ENCODE peak calls at places on chromosome 4, in four cellular contexts. H is psoas muscle, W is prostate gland, Q is cardiac muscle cell. D is an unnamed sample.

GRCh38 chr4:104743141-104743748 is 248.6 kb upstream of the CXXC4 start:
- DNase-seq in W (no peak), Q (no peak), H (no peak), D (no peak)

GRCh38 chr4:119672086-119672485 is 43.5 kb upstream of the PDE5A start:
- DNase-seq in Q (no peak), W (no peak), H (no peak), D (no peak)

GRCh38 chr4:154503598-154503997 is 12.0 kb upstream of the DCHS2 start:
- DNase-seq in H (no peak), W (no peak), Q (peak; percentile 31), D (no peak)

GRCh38 chr4:83269256-83269655 is 15.3 kb downstream of the COQ2 start:
- DNase-seq in H (no peak), Q (peak; percentile 52), W (no peak), D (no peak)

GRCh38 chr4:86015412-86016350 is 344.2 kb downstream of the MAPK10 start:
- DNase-seq in W (no peak), H (no peak), Q (no peak), D (no peak)

GRCh38 chr4:57037982-57038604 is 59.4 kb downstream of the POLR2B start:
- DNase-seq in H (peak; percentile 51), W (peak; percentile 43), Q (peak; percentile 70), D (peak; percentile 57)

GRCh38 chr4:108795733-108796132 is 32.9 kb upstream of the ETNPPL start:
- DNase-seq in W (no peak), Q (no peak), H (no peak), D (no peak)

GRCh38 chr4:133152330-133152791 is 3.3 kb downstream of the PCDH10 start:
- DNase-seq in H (no peak), W (no peak), Q (peak; percentile 28), D (no peak)

GRCh38 chr4:140188975-140189374 is 35.0 kb upstream of the MAML3 start:
- DNase-seq in W (peak; percentile 37), Q (peak; percentile 96), H (peak; percentile 17), D (no peak)

GRCh38 chr4:110361921-110362320 is 114.0 kb upstream of the ENPEP start:
- DNase-seq in W (no peak), Q (peak; percentile 85), H (no peak), D (no peak)

GRCh38 chr4:10554694-10555093 is 97.5 kb upstream of the ZNF518B start:
- DNase-seq in H (no peak), Q (peak; percentile 84), W (peak; percentile 45), D (no peak)

GRCh38 chr4:87092389-87093141 is 127.9 kb downstream of the KLHL8 start:
- DNase-seq in H (peak; percentile 61), W (peak; percentile 60), Q (peak; percentile 88), D (no peak)

GRCh38 chr4:22486276-22486675 is 29.6 kb downstream of the ADGRA3 start:
- DNase-seq in H (no peak), Q (no peak), W (no peak), D (no peak)

GRCh38 chr4:22487333-22487732 is 28.5 kb downstream of the ADGRA3 start:
- DNase-seq in H (no peak), Q (no peak), W (no peak), D (no peak)

GRCh38 chr4:22490718-22491330 is 25.0 kb downstream of the ADGRA3 start:
- DNase-seq in H (no peak), W (peak; percentile 25), Q (no peak), D (no peak)

GRCh38 chr4:22485751-22486150 is 30.1 kb downstream of the ADGRA3 start:
- DNase-seq in H (no peak), Q (peak; percentile 80), W (no peak), D (no peak)

GRCh38 chr4:22488136-22488535 is 27.7 kb downstream of the ADGRA3 start:
- DNase-seq in Q (no peak), H (no peak), W (no peak), D (no peak)
- H3K4me1 ChIP-seq in Q (peaks cover 21% of the 10 kb centered on the region), H (peaks cover 66% of the 10 kb centered on the region), W (peaks cover 5% of the 10 kb centered on the region), D (no peaks in the 10 kb centered on the region)

GRCh38 chr4:7042697-7043464 is at the start of gene TADA2B:
- DNase-seq in Q (peak; percentile 99), W (peak; percentile 97), H (peak; percentile 98), D (peak; percentile 98)
- TF ChIP-seq CTCF in Q (peak; percentile 10), W (peak; percentile 81), H (peak; percentile 54), D (peak; percentile 91)

GRCh38 chr4:76952631-76953587 is 3.4 kb downstream of the SEPTIN11 start:
- DNase-seq in W (no peak), Q (no peak), H (no peak), D (no peak)

GRCh38 chr4:76950846-76951321 is 1.3 kb downstream of the SEPTIN11 start:
- DNase-seq in Q (peak; percentile 52), H (no peak), W (peak; percentile 4), D (no peak)

GRCh38 chr4:76950052-76950845 is 697 bp downstream of the SEPTIN11 start:
- DNase-seq in H (peak; percentile 64), Q (peak; percentile 54), W (peak; percentile 20), D (peak; percentile 34)

GRCh38 chr4:76951333-76952033 is 1.9 kb downstream of the SEPTIN11 start:
- DNase-seq in H (no peak), Q (peak; percentile 46), W (no peak), D (no peak)

DNA sequence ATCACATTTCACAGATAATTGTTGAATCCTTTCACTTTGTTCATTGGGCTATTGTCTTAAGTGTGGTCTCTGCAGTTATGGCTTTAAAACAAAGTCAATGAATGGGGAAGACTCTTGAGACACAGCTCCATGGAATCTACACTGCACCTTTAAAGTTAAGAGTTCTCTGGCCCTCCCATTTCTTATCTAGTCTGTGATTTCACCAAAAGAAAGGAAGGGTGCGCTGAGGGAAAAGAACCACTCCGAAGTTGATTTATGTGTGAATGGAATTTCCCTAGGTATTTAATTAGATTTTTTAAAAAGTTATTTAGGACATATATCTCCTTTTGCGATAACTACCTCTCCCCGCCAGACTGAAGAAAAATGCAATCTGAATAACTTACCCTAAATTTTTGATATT is 2.5 kb downstream of the SEPTIN11 start:
- DNase-seq in Q (no peak), W (no peak), H (no peak), D (no peak)
- H3K4me1 ChIP-seq in Q (peaks cover 9% of the 10 kb centered on the region), W (no peaks in the 10 kb centered on the region), H (peaks cover 19% of the 10 kb centered on the region), D (peaks cover 34% of the 10 kb centered on the region)

GRCh38 chr4:891747-892146 is 40.4 kb downstream of the GAK start:
- DNase-seq in Q (peak; percentile 13), W (no peak), H (no peak), D (no peak)
- TF ChIP-seq CTCF in Q (peak; percentile 21), W (no peak), H (no peak), D (no peak)

DNA sequence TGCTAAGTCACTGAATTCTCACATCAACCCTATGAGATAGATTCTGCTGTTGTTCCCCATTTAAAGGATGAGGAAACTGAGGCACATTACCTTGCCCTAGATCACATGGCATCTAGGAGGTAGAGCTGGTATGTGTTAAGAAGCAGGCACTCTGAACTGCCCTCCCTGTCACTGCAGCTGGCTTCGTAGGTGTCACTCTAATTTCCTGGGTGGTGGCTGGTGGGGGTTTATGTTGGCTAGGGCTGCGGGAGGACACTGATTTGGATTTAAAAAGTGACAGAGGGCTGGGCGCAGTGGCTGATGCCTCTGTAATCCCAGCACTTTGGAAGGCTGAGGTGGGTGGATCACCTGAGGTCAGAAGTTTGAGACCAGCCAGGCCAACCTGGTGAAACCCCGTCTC is 93.0 kb downstream of the ARHGAP10 start:
- DNase-seq in H (no peak), W (no peak), Q (no peak), D (no peak)
- H3K4me1 ChIP-seq in H (peaks cover 81% of the 10 kb centered on the region), W (peaks cover 6% of the 10 kb centered on the region), Q (peaks cover 4% of the 10 kb centered on the region), D (peaks cover 47% of the 10 kb centered on the region)

GRCh38 chr4:72394264-72394663 is 174.8 kb downstream of the ADAMTS3 start:
- DNase-seq in H (no peak), W (no peak), Q (peak; percentile 27), D (no peak)

GRCh38 chr4:72397314-72397713 is 171.7 kb downstream of the ADAMTS3 start:
- DNase-seq in Q (peak; percentile 66), H (no peak), W (no peak), D (peak; percentile 37)
- TF ChIP-seq CTCF in Q (no peak), H (no peak), W (no peak), D (no peak)

GRCh38 chr4:8222609-8223391 is 23.7 kb downstream of the SH3TC1 start:
- DNase-seq in Q (no peak), H (no peak), W (no peak), D (no peak)

GRCh38 chr4:8227201-8227770 is 28.2 kb downstream of the SH3TC1 start:
- DNase-seq in Q (no peak), H (no peak), W (no peak), D (no peak)

GRCh38 chr4:8225704-8226443 is 26.8 kb downstream of the SH3TC1 start:
- DNase-seq in Q (no peak), W (no peak), H (no peak), D (no peak)

GRCh38 chr4:8225290-8225625 is 26.2 kb downstream of the SH3TC1 start:
- DNase-seq in H (no peak), Q (no peak), W (no peak), D (no peak)

DNA sequence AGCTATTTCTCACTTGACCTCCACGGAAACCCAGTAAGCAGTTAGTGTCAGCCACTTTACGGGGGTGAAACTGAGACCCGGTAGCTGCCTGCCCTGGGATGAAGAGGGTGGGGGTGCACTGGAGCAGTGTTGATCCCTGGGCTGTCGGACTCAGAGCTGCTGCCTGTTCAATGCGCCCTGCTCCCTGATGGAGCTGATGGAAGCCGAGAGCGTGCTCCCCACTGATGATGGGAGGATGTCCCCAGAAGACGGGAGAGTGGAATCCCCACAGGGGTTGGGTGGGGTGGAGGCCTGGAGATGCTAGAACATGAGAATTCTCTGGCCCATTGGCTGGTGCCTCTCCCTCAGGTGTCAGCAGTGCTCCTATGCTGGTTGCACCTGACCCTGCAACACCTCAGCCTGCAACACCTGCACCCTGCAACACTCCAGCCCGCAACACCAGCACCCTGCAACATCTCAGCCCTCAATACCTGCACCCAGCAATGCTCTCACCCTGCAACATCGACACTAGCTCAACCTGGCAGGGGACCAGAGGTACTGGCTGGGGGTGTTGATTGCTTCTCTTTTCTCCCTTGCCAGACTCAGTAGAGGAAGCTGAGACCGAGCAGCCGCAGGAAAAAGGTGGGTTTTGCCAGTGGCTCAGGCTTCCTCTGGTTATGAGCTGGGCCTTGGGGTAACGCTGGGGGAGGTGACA is 25.7 kb downstream of the SH3TC1 start:
- DNase-seq in H (no peak), W (no peak), Q (no peak), D (no peak)
- H3K4me1 ChIP-seq in H (peaks cover 13% of the 10 kb centered on the region), W (peaks cover 7% of the 10 kb centered on the region), Q (peaks cover 10% of the 10 kb centered on the region), D (peaks cover 28% of the 10 kb centered on the region)

GRCh38 chr4:84484274-84484673 is 14.8 kb downstream of the NKX6-1 start:
- DNase-seq in Q (no peak), W (no peak), H (no peak), D (no peak)
- TF ChIP-seq CTCF in Q (no peak), W (no peak), H (no peak), D (no peak)

D was measured in upper lobe of left lung.